ENCODE peak calls at places on chromosome 7, in four cellular contexts. One of them, this sample, is unnamed.

GRCh38 chr7:36966636-36967035 is 242.3 kb upstream of the AOAH start:
- DNase-seq in breast epithelium: no peak
- DNase-seq in hepatocyte: no peak
- DNase-seq in upper lobe of right lung: no peak
- DNase-seq in this sample: no peak

GRCh38 chr7:40885503-40885902 is 750.7 kb downstream of the SUGCT start:
- DNase-seq in breast epithelium: no peak
- DNase-seq in hepatocyte: no peak
- DNase-seq in upper lobe of right lung: no peak
- DNase-seq in this sample: no peak

GRCh38 chr7:98400538-98401427 is at the start of gene BAIAP2L1:
- DNase-seq in breast epithelium: peak; percentile 91
- DNase-seq in hepatocyte: peak; percentile 98
- DNase-seq in upper lobe of right lung: peak; percentile 96
- DNase-seq in this sample: peak; percentile 94

GRCh38 chr7:1706381-1706720 is 36.3 kb downstream of the ELFN1 start:
- DNase-seq in breast epithelium: no peak
- DNase-seq in hepatocyte: no peak
- DNase-seq in upper lobe of right lung: peak; percentile 43
- DNase-seq in this sample: no peak

GRCh38 chr7:94394399-94395140 is at the start of gene COL1A2:
- DNase-seq in breast epithelium: peak; percentile 51
- DNase-seq in hepatocyte: peak; percentile 91
- DNase-seq in upper lobe of right lung: peak; percentile 71
- DNase-seq in this sample: peak; percentile 31

GRCh38 chr7:231030-231857 is 38.9 kb downstream of the FAM20C start:
- DNase-seq in breast epithelium: no peak
- DNase-seq in hepatocyte: no peak
- DNase-seq in upper lobe of right lung: no peak
- DNase-seq in this sample: no peak

GRCh38 chr7:158494162-158494586 is 93.4 kb downstream of the PTPRN2 start:
- DNase-seq in breast epithelium: no peak
- DNase-seq in hepatocyte: no peak
- DNase-seq in upper lobe of right lung: no peak
- DNase-seq in this sample: no peak

GRCh38 chr7:16367115-16367514 is 54.2 kb downstream of the CRPPA start:
- DNase-seq in breast epithelium: no peak
- DNase-seq in hepatocyte: no peak
- DNase-seq in upper lobe of right lung: no peak
- DNase-seq in this sample: no peak

GRCh38 chr7:77247206-77247850 is 47.7 kb upstream of the FGL2 start:
- DNase-seq in breast epithelium: peak; percentile 27
- DNase-seq in hepatocyte: peak; percentile 82
- DNase-seq in upper lobe of right lung: peak; percentile 81
- DNase-seq in this sample: peak; percentile 63

GRCh38 chr7:159099217-159099655 is 45.4 kb downstream of the VIPR2 start:
- DNase-seq in breast epithelium: no peak
- DNase-seq in hepatocyte: no peak
- DNase-seq in upper lobe of right lung: peak; percentile 54
- DNase-seq in this sample: no peak

GRCh38 chr7:322111-322671 is 32.2 kb downstream of the FOXL3 start:
- DNase-seq in breast epithelium: peak; percentile 67
- DNase-seq in hepatocyte: peak; percentile 86
- DNase-seq in upper lobe of right lung: peak; percentile 90
- DNase-seq in this sample: peak; percentile 93

GRCh38 chr7:51430480-51431086 is 114.0 kb upstream of the COBL start:
- DNase-seq in breast epithelium: no peak
- DNase-seq in hepatocyte: peak; percentile 78
- DNase-seq in upper lobe of right lung: no peak
- DNase-seq in this sample: no peak

DNA sequence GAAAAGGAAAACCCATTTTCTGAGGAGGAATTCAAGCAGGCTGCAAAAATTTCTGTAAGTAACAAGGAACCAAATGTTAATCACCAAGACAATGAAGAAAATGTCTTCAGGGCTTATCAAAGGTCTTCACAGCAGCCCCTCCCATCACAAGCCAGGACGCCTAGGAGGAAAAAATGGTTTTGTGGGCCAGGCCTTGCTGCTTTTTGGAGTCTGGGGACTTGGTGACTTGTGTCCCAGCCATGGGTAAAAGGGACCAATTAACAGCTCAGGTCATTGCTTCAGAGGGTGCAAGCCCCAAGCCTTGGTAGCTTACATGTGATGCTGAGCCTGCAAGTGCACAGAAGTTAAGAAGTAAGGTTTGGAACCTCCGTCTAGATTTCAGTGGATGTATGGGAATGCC is 55.7 kb upstream of the FOXP2 start:
- DNase-seq in breast epithelium: no peak
- DNase-seq in hepatocyte: no peak
- DNase-seq in upper lobe of right lung: no peak
- DNase-seq in this sample: no peak
- TF ChIP-seq CTCF in breast epithelium: no peak
- TF ChIP-seq CTCF in hepatocyte: no peak
- TF ChIP-seq CTCF in upper lobe of right lung: no peak
- TF ChIP-seq CTCF in this sample: no peak

GRCh38 chr7:137931823-137932222 is 70.1 kb downstream of the CREB3L2 start:
- DNase-seq in breast epithelium: no peak
- DNase-seq in hepatocyte: no peak
- DNase-seq in upper lobe of right lung: no peak
- DNase-seq in this sample: no peak
- H3K4me1 ChIP-seq in breast epithelium: peaks cover 25% of the 10 kb centered on the region
- H3K4me1 ChIP-seq in hepatocyte: peaks cover 38% of the 10 kb centered on the region
- H3K4me1 ChIP-seq in upper lobe of right lung: peaks cover 57% of the 10 kb centered on the region
- H3K4me1 ChIP-seq in this sample: peaks cover 8% of the 10 kb centered on the region

DNA sequence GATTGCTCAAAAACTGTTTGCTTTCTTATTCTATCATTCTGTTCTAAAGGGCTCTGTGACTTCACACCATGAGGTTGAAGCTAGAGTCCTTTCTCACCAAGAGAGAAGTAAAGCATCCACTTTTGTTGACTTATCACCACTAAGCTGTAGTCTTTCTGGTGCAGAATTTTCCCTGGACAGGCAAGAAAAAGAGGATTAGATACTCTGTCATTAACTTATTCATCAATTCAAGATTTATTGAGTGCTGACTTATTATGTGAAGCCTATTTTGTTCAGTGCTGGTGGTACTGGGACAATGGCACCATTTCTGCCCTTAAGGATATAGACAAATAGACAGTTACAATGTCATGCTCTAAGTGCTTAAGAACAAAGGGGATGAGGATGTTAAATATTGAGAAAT is 10.1 kb upstream of the WIPF3 start:
- DNase-seq in breast epithelium: no peak
- DNase-seq in hepatocyte: no peak
- DNase-seq in upper lobe of right lung: no peak
- DNase-seq in this sample: no peak
- H3K27me3 ChIP-seq in breast epithelium: no peaks in the 10 kb centered on the region
- H3K27me3 ChIP-seq in hepatocyte: no peaks in the 10 kb centered on the region
- H3K27me3 ChIP-seq in upper lobe of right lung: peaks cover 1% of the 10 kb centered on the region
- H3K27me3 ChIP-seq in this sample: no peaks in the 10 kb centered on the region

GRCh38 chr7:39810204-39810642 is 139.8 kb upstream of the CDK13 start:
- DNase-seq in breast epithelium: no peak
- DNase-seq in hepatocyte: peak; percentile 32
- DNase-seq in upper lobe of right lung: no peak
- DNase-seq in this sample: no peak
- TF ChIP-seq CTCF in breast epithelium: no peak
- TF ChIP-seq CTCF in hepatocyte: no peak
- TF ChIP-seq CTCF in upper lobe of right lung: no peak
- TF ChIP-seq CTCF in this sample: no peak

GRCh38 chr7:14835399-14835798 is 67.2 kb downstream of the DGKB start:
- DNase-seq in breast epithelium: no peak
- DNase-seq in hepatocyte: no peak
- DNase-seq in upper lobe of right lung: no peak
- DNase-seq in this sample: no peak

GRCh38 chr7:14837216-14837615 is 65.3 kb downstream of the DGKB start:
- DNase-seq in breast epithelium: no peak
- DNase-seq in hepatocyte: no peak
- DNase-seq in upper lobe of right lung: no peak
- DNase-seq in this sample: no peak

GRCh38 chr7:14834888-14835287 is 67.7 kb downstream of the DGKB start:
- DNase-seq in breast epithelium: no peak
- DNase-seq in hepatocyte: no peak
- DNase-seq in upper lobe of right lung: no peak
- DNase-seq in this sample: no peak

GRCh38 chr7:14836571-14837189 is 65.9 kb downstream of the DGKB start:
- DNase-seq in breast epithelium: no peak
- DNase-seq in hepatocyte: peak; percentile 34
- DNase-seq in upper lobe of right lung: no peak
- DNase-seq in this sample: peak; percentile 4

DNA sequence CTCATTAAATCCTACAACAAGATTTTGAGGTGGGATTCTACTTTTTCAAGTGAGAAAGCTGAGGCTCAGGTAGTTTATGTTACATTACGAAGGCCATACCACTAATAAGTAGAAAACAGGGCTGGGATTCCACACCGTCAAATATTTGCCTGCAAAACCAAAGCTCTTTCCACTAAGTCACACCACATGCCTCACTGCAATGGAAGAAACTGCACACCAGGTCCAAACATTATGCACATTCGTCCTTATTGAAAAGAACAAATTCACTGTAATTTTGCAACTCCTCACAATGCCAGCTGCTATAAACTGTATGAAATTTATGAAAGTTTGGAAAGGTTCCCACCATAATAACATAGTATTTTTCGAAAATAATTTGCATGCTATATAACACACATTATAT is 66.5 kb downstream of the DGKB start:
- DNase-seq in breast epithelium: no peak
- DNase-seq in hepatocyte: no peak
- DNase-seq in upper lobe of right lung: no peak
- DNase-seq in this sample: no peak
- H3K4me1 ChIP-seq in breast epithelium: no peaks in the 10 kb centered on the region
- H3K4me1 ChIP-seq in hepatocyte: peaks cover 5% of the 10 kb centered on the region
- H3K4me1 ChIP-seq in upper lobe of right lung: no peaks in the 10 kb centered on the region
- H3K4me1 ChIP-seq in this sample: no peaks in the 10 kb centered on the region

GRCh38 chr7:10360050-10360449 is 613.6 kb upstream of the PHF14 start:
- DNase-seq in breast epithelium: no peak
- DNase-seq in hepatocyte: no peak
- DNase-seq in upper lobe of right lung: no peak
- DNase-seq in this sample: no peak
- H3K27me3 ChIP-seq in breast epithelium: no peaks in the 10 kb centered on the region
- H3K27me3 ChIP-seq in hepatocyte: no peaks in the 10 kb centered on the region
- H3K27me3 ChIP-seq in upper lobe of right lung: no peaks in the 10 kb centered on the region
- H3K27me3 ChIP-seq in this sample: no peaks in the 10 kb centered on the region

DNA sequence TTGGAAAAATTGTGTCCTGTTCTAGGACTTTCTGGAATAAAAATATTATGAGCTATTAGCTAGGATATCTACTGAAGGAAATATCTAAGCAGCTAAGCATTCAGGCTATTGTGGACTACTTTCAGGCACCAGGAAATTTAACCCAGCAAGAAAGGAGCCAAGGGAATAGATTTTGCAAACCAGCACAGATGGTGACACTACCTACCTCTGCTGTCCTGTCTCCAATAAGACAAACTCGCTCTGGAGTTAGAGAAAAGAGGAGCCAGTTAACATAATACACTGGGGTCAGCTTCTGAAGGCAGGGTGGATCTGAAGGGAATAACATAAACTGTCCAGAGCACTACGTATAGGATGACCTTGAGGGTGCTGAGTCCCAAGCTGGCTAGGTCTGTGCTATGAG is 223.7 kb upstream of the PRSS58 start:
- DNase-seq in breast epithelium: no peak
- DNase-seq in hepatocyte: no peak
- DNase-seq in upper lobe of right lung: no peak
- DNase-seq in this sample: no peak
- TF ChIP-seq CTCF in breast epithelium: no peak
- TF ChIP-seq CTCF in hepatocyte: peak; percentile 4
- TF ChIP-seq CTCF in upper lobe of right lung: no peak
- TF ChIP-seq CTCF in this sample: no peak

GRCh38 chr7:7249814-7250213 is 67.5 kb downstream of the C1GALT1 start:
- DNase-seq in breast epithelium: no peak
- DNase-seq in hepatocyte: no peak
- DNase-seq in upper lobe of right lung: no peak
- DNase-seq in this sample: no peak
- H3K4me1 ChIP-seq in breast epithelium: no peaks in the 10 kb centered on the region
- H3K4me1 ChIP-seq in hepatocyte: no peaks in the 10 kb centered on the region
- H3K4me1 ChIP-seq in upper lobe of right lung: no peaks in the 10 kb centered on the region
- H3K4me1 ChIP-seq in this sample: no peaks in the 10 kb centered on the region

This sample was measured in pancreas.